ENCODE peak calls at places on chromosomes 16 and 17, in six cellular contexts. One of them, this sample, is unnamed.

GRCh38 chr16:57541754-57542435 is 548 bp upstream of the ADGRG5 start:
- DNase-seq in SK-N-SH: no peak
- DNase-seq in A549: no peak
- DNase-seq in GM12878: no peak
- DNase-seq in HCT116: no peak
- DNase-seq in H1: peak
- DNase-seq in this sample: no peak

GRCh38 chr17:37148171-37148570 is 199.4 kb downstream of the AATF start:
- DNase-seq in SK-N-SH: no peak
- DNase-seq in A549: no peak
- DNase-seq in GM12878: no peak
- DNase-seq in HCT116: no peak
- DNase-seq in H1: no peak
- DNase-seq in this sample: no peak

GRCh38 chr17:48551601-48552452 is 6.9 kb upstream of the HOXB2 start:
- DNase-seq in SK-N-SH: no peak
- DNase-seq in A549: no peak
- DNase-seq in GM12878: no peak
- DNase-seq in HCT116: no peak
- DNase-seq in H1: no peak
- DNase-seq in this sample: peak

GRCh38 chr17:29576214-29577008 is 7.9 kb downstream of the TP53I13 start:
- DNase-seq in SK-N-SH: no peak
- DNase-seq in A549: no peak
- DNase-seq in GM12878: no peak
- DNase-seq in HCT116: no peak
- DNase-seq in H1: no peak
- DNase-seq in this sample: no peak

GRCh38 chr16:53489754-53490153 is 13.3 kb downstream of the AKTIP start:
- DNase-seq in SK-N-SH: no peak
- DNase-seq in A549: no peak
- DNase-seq in GM12878: no peak
- DNase-seq in HCT116: no peak
- DNase-seq in H1: no peak
- DNase-seq in this sample: no peak

GRCh38 chr17:74271902-74272563 is 2.0 kb upstream of the DNAI2 start:
- DNase-seq in SK-N-SH: no peak
- DNase-seq in A549: no peak
- DNase-seq in GM12878: no peak
- DNase-seq in HCT116: no peak
- DNase-seq in H1: no peak
- DNase-seq in this sample: no peak

GRCh38 chr17:12053552-12053951 is 32.9 kb downstream of the MAP2K4 start:
- DNase-seq in SK-N-SH: no peak
- DNase-seq in A549: no peak
- DNase-seq in GM12878: no peak
- DNase-seq in HCT116: no peak
- DNase-seq in H1: no peak
- DNase-seq in this sample: no peak

GRCh38 chr16:50467943-50468748 is 80.0 kb upstream of the NKD1 start:
- DNase-seq in SK-N-SH: peak
- DNase-seq in A549: no peak
- DNase-seq in GM12878: no peak
- DNase-seq in HCT116: no peak
- DNase-seq in H1: peak
- DNase-seq in this sample: no peak

GRCh38 chr16:16176328-16176727 is 47.0 kb downstream of the ABCC6 start:
- DNase-seq in SK-N-SH: no peak
- DNase-seq in A549: no peak
- DNase-seq in GM12878: no peak
- DNase-seq in HCT116: no peak
- DNase-seq in H1: no peak
- DNase-seq in this sample: no peak

GRCh38 chr16:85712841-85713240 is 24.1 kb upstream of the GINS2 start:
- DNase-seq in SK-N-SH: no peak
- DNase-seq in A549: no peak
- DNase-seq in GM12878: no peak
- DNase-seq in HCT116: no peak
- DNase-seq in H1: no peak
- DNase-seq in this sample: no peak
- TF ChIP-seq RAD21 in SK-N-SH: no peak
- TF ChIP-seq RAD21 in A549: no peak
- TF ChIP-seq RAD21 in GM12878: no peak
- TF ChIP-seq RAD21 in HCT116: no peak
- TF ChIP-seq RAD21 in H1: no peak
- TF ChIP-seq RAD21 in this sample: no peak

DNA sequence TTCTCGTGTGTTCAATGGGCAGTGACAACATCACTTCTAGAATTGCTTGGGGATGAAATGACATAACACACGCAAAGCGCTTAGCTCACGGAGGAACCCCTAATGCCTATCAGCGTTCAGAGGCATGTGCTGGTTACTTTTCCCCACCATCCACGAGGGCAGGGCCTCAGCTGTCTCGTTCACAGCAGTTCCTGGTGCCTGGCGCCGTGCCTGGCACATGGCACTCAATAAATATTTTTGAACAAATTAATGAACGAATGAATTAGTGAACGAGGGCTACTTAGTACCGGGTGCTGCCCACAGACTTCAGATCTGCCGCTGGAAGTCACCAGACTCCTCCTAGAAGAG is 14.1 kb upstream of the CIBAR2 start:
- DNase-seq in SK-N-SH: no peak
- DNase-seq in A549: no peak
- DNase-seq in GM12878: no peak
- DNase-seq in HCT116: no peak
- DNase-seq in H1: no peak
- DNase-seq in this sample: no peak
- TF ChIP-seq RAD21 in SK-N-SH: no peak
- TF ChIP-seq RAD21 in A549: no peak
- TF ChIP-seq RAD21 in GM12878: no peak
- TF ChIP-seq RAD21 in HCT116: no peak
- TF ChIP-seq RAD21 in H1: no peak
- TF ChIP-seq RAD21 in this sample: no peak

DNA sequence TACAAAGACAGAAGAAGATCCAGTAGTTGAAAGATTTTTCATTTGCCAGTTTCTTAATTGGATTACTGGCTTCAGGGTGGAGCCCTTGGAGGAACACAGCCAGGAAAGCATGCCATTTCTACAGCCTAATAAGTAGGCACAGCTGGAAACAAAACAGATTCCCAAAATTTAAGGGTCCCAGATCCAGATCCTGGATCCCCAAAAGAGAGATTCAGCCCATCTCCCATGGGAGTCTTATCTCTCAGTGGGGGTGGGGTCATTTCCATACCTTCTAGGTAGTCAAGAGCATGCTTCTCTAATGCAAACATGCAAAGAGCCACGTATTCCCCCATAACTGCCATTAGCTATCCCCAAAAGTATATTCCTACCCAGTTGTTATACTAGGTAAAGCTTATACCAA is 49.9 kb downstream of the SCPEP1 start:
- DNase-seq in SK-N-SH: no peak
- DNase-seq in A549: no peak
- DNase-seq in GM12878: no peak
- DNase-seq in HCT116: no peak
- DNase-seq in H1: no peak
- DNase-seq in this sample: no peak
- TF ChIP-seq RAD21 in SK-N-SH: no peak
- TF ChIP-seq RAD21 in A549: no peak
- TF ChIP-seq RAD21 in GM12878: no peak
- TF ChIP-seq RAD21 in HCT116: no peak
- TF ChIP-seq RAD21 in H1: no peak
- TF ChIP-seq RAD21 in this sample: no peak

GRCh38 chr16:75262104-75262799 is 10.8 kb upstream of the BCAR1 start:
- DNase-seq in SK-N-SH: peak
- DNase-seq in A549: no peak
- DNase-seq in GM12878: no peak
- DNase-seq in HCT116: no peak
- DNase-seq in H1: no peak
- DNase-seq in this sample: no peak
- TF ChIP-seq RAD21 in SK-N-SH: no peak
- TF ChIP-seq RAD21 in A549: no peak
- TF ChIP-seq RAD21 in GM12878: no peak
- TF ChIP-seq RAD21 in HCT116: no peak
- TF ChIP-seq RAD21 in H1: no peak
- TF ChIP-seq RAD21 in this sample: no peak

DNA sequence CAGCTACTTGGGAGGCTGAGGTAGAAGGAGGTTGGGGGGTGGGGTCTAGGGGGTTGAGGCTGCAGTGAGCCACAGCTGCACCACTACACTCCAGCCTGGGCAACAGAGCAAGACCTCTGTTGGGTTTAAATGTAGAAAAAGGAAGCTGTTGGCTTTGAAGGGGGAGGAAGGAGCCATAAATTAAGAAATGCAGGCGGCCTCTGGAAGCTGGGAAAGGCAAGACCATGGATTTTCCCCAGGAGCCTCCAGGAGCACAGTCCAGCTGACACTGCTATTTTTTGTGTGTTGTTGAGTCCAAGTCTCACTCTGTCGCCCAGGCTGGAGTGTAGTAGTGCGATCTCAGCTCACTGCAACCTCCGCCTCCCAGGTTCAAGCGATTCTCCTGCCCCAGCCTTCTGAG is 15.9 kb downstream of the LITAF start:
- DNase-seq in SK-N-SH: no peak
- DNase-seq in A549: no peak
- DNase-seq in GM12878: no peak
- DNase-seq in HCT116: no peak
- DNase-seq in H1: no peak
- DNase-seq in this sample: no peak
- TF ChIP-seq RAD21 in SK-N-SH: no peak
- TF ChIP-seq RAD21 in A549: no peak
- TF ChIP-seq RAD21 in GM12878: no peak
- TF ChIP-seq RAD21 in HCT116: no peak
- TF ChIP-seq RAD21 in H1: no peak
- TF ChIP-seq RAD21 in this sample: no peak

GRCh38 chr17:51435641-51436091 is 175.3 kb downstream of the UTP18 start:
- DNase-seq in SK-N-SH: peak
- DNase-seq in A549: peak
- DNase-seq in GM12878: no peak
- DNase-seq in HCT116: peak
- DNase-seq in H1: peak
- DNase-seq in this sample: peak
- TF ChIP-seq RAD21 in SK-N-SH: peak
- TF ChIP-seq RAD21 in A549: peak
- TF ChIP-seq RAD21 in GM12878: no peak
- TF ChIP-seq RAD21 in HCT116: peak
- TF ChIP-seq RAD21 in H1: peak
- TF ChIP-seq RAD21 in this sample: no peak

DNA sequence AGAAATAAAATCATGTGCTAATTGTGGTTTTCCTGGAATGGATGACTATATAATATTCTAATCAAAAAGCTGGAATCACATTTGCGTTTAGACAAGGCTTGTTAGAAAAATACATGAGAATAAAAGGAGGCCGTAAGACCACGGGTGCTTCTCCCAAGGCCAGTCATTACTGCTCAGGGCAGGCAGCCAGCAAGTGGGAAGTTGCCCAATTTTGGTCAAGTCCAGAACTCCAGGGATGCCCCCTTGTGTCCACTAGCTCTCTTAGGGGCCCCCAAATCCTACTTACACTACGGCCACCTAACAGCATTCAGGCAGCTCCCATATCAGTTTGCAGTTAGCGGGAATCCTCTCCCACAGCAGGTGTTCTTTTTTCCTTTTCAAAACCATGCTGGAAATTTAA is 26.0 kb upstream of the LYRM9 start:
- DNase-seq in SK-N-SH: no peak
- DNase-seq in A549: no peak
- DNase-seq in GM12878: no peak
- DNase-seq in HCT116: no peak
- DNase-seq in H1: no peak
- DNase-seq in this sample: no peak
- TF ChIP-seq RAD21 in SK-N-SH: no peak
- TF ChIP-seq RAD21 in A549: no peak
- TF ChIP-seq RAD21 in GM12878: no peak
- TF ChIP-seq RAD21 in HCT116: no peak
- TF ChIP-seq RAD21 in H1: no peak
- TF ChIP-seq RAD21 in this sample: no peak

GRCh38 chr17:17024778-17025300 is 17.4 kb upstream of the MPRIP start:
- DNase-seq in SK-N-SH: peak
- DNase-seq in A549: no peak
- DNase-seq in GM12878: no peak
- DNase-seq in HCT116: no peak
- DNase-seq in H1: no peak
- DNase-seq in this sample: no peak
- TF ChIP-seq RAD21 in SK-N-SH: peak
- TF ChIP-seq RAD21 in A549: no peak
- TF ChIP-seq RAD21 in GM12878: no peak
- TF ChIP-seq RAD21 in HCT116: no peak
- TF ChIP-seq RAD21 in H1: no peak
- TF ChIP-seq RAD21 in this sample: no peak